ENCODE peak calls at places on chromosomes 2 and 18, in eight cellular contexts. P is renal cortical epithelial cell, T is cerebellar nuclear complex, I is HTR-8/SVneo, V is fibroblast of villous mesenchyme, K is A549, B is T follicular helper cell, G is A172. R is an unnamed sample.

GRCh38 chr2:210523650-210524289 is 32.6 kb upstream of the CPS1 start:
- DNase-seq in P (no peak), T (no peak), I (no peak), V (no peak), K (no peak), B (no peak), G (no peak), R (no peak)

GRCh38 chr2:78202366-78202765 is 680.2 kb upstream of the LRRTM4 start:
- DNase-seq in P (no peak), T (no peak), I (no peak), V (no peak), K (no peak), B (no peak), G (no peak), R (no peak)

GRCh38 chr2:43102366-43103092 is 123.9 kb downstream of the ZFP36L2 start:
- DNase-seq in P (no peak), T (no peak), I (no peak), V (peak), K (no peak), B (no peak), G (no peak), R (peak)

GRCh38 chr2:181430406-181431199 is 26.6 kb upstream of the ITGA4 start:
- DNase-seq in P (no peak), T (no peak), I (no peak), V (peak), K (no peak), B (no peak), G (peak), R (no peak)

GRCh38 chr2:178397002-178397605 is 53.9 kb downstream of the PRKRA start:
- DNase-seq in P (peak), T (no peak), I (peak), V (peak), K (peak), B (no peak), G (peak), R (no peak)

GRCh38 chr2:73640537-73640936 is 1.7 kb downstream of the NAT8 start:
- DNase-seq in P (peak), T (no peak), I (no peak), V (peak), K (no peak), B (no peak), G (no peak), R (no peak)

GRCh38 chr18:62510744-62511143 is 12.1 kb upstream of the ZCCHC2 start:
- DNase-seq in P (no peak), T (no peak), I (no peak), V (peak), K (no peak), B (no peak), G (no peak), R (no peak)

GRCh38 chr18:33696332-33697162 is 118.5 kb downstream of the ASXL3 start:
- DNase-seq in P (no peak), T (no peak), I (no peak), V (no peak), K (no peak), B (no peak), G (no peak), R (no peak)

GRCh38 chr2:46747297-46747818 is 168.2 kb downstream of the MCFD2 start:
- DNase-seq in P (peak), T (no peak), I (no peak), V (peak), K (no peak), B (no peak), G (no peak), R (no peak)